ENCODE peak calls at places on chromosomes 6 and 20, in ten cellular contexts. N is NCI-H2171; V is endothelial cell of umbilical vein; R is activated T-helper 1 cell treated with anti-CD3 and anti-CD28 coated beads, Interleukin-12 subunit alpha, Interleukin-12 subunit beta, Interleukin-2, Interleukin-4 antibody, amounts not matched to agents 30 ng/mL and 10 ng/mL and 1 ng/mL, durations not matched to agents 14 hours and 24 hours and 36 hours; M is CD4-positive, alpha-beta T cell; X is amygdala; P is SW 1271; O is amniotic epithelial cell; W is mesendoderm; Z is neural progenitor cell. I is an unnamed sample.

GRCh38 chr6:97668716-97669115 is 385.7 kb upstream of the MMS22L start:
- DNase-seq in R (no peak), O (no peak), V (no peak), X (no peak), W (peak; percentile 55), P (no peak), N (no peak), M (no peak), Z (peak; percentile 82), I (peak; percentile 49)

GRCh38 chr6:71908162-71908765 is 21.9 kb downstream of the RIMS1 start:
- DNase-seq in W (no peak), P (no peak), M (no peak), V (no peak), R (no peak), O (no peak), Z (no peak), X (no peak), N (no peak), I (no peak)

GRCh38 chr6:149330133-149330532 is 12.6 kb downstream of the TAB2 start:
- DNase-seq in W (no peak), P (no peak), Z (no peak), N (no peak), X (no peak), R (no peak), V (no peak), M (no peak), O (no peak), I (no peak)

GRCh38 chr6:10655508-10656055 is 38.8 kb downstream of the C6orf52 start:
- DNase-seq in Z (no peak), W (no peak), O (no peak), P (no peak), M (no peak), X (no peak), N (no peak), R (peak; percentile 43), V (no peak), I (no peak)

GRCh38 chr6:133046576-133046975 is 194.6 kb upstream of the EYA4 start:
- DNase-seq in X (no peak), M (no peak), O (no peak), N (no peak), P (no peak), R (no peak), Z (no peak), W (no peak), V (no peak), I (no peak)

GRCh38 chr20:59802018-59802417 is 131.4 kb downstream of the SYCP2 start:
- DNase-seq in X (no peak), Z (no peak), P (no peak), W (no peak), M (no peak), N (no peak), R (no peak), V (no peak), O (no peak), I (no peak)

GRCh38 chr6:118504611-118505010 is 43.5 kb upstream of the PLN start:
- DNase-seq in O (no peak), X (no peak), V (no peak), P (no peak), N (no peak), M (no peak), R (no peak), Z (no peak), W (no peak), I (no peak)

GRCh38 chr20:58981564-58982364 is 708 bp downstream of the NELFCD start:
- DNase-seq in O (no peak), R (no peak), V (peak; percentile 31), N (no peak), Z (no peak), X (no peak), P (no peak), M (no peak), W (peak; percentile 61), I (peak; percentile 60)

GRCh38 chr20:25466846-25467245 is 59.4 kb downstream of the GINS1 start:
- DNase-seq in W (no peak), R (no peak), Z (no peak), N (no peak), O (no peak), V (no peak), P (no peak), X (no peak), M (no peak), I (no peak)

GRCh38 chr6:43817192-43817591 is 47.2 kb downstream of the VEGFA start:
- DNase-seq in P (no peak), R (no peak), W (peak; percentile 85), V (no peak), Z (peak; percentile 40), N (no peak), X (no peak), M (no peak), O (peak; percentile 43), I (no peak)

GRCh38 chr6:98747960-98748359 is 86.4 kb upstream of the POU3F2 start:
- DNase-seq in M (no peak), Z (no peak), V (no peak), X (no peak), R (no peak), P (no peak), O (no peak), W (no peak), N (no peak), I (no peak)

GRCh38 chr6:138198430-138199091 is 19.7 kb downstream of the PBOV1 start:
- DNase-seq in P (no peak), X (no peak), M (no peak), Z (no peak), W (no peak), N (no peak), R (no peak), V (no peak), O (no peak), I (no peak)

GRCh38 chr6:97669191-97669651 is 386.2 kb upstream of the MMS22L start:
- DNase-seq in P (no peak), V (no peak), N (peak; percentile 1), R (no peak), X (no peak), M (no peak), O (peak; percentile 13), W (peak; percentile 74), Z (peak; percentile 62), I (peak; percentile 79)

GRCh38 chr6:41182069-41183034 is 18.6 kb downstream of the TREML2 start:
- DNase-seq in Z (peak; percentile 62), V (peak; percentile 73), P (peak; percentile 10), M (peak; percentile 33), R (peak; percentile 41), W (peak; percentile 83), N (peak; percentile 50), O (peak; percentile 58), X (no peak), I (peak; percentile 79)

GRCh38 chr6:121430514-121431460 is 4.7 kb upstream of the GJA1 start:
- DNase-seq in X (no peak), W (peak; percentile 85), M (no peak), O (peak; percentile 56), P (no peak), R (no peak), Z (peak; percentile 59), V (peak; percentile 77), N (no peak), I (peak; percentile 77)

GRCh38 chr6:1584996-1585668 is 24.6 kb upstream of the FOXC1 start:
- DNase-seq in R (no peak), P (no peak), M (no peak), X (no peak), N (no peak), V (no peak), O (no peak), Z (no peak), W (no peak), I (no peak)

GRCh38 chr6:9783567-9783966 is 631.3 kb downstream of the TFAP2A start:
- DNase-seq in N (no peak), M (no peak), W (no peak), X (no peak), R (no peak), Z (no peak), O (peak; percentile 15), V (no peak), P (no peak), I (no peak)

GRCh38 chr6:14665827-14666724 is 548.5 kb downstream of the CD83 start:
- DNase-seq in Z (no peak), P (no peak), X (no peak), R (no peak), N (no peak), V (no peak), O (peak; percentile 92), M (no peak), W (no peak), I (no peak)

GRCh38 chr20:13220857-13221297 is at the start of gene ISM1:
- DNase-seq in X (no peak), V (no peak), O (no peak), M (peak; percentile 23), N (peak; percentile 3), W (peak; percentile 10), P (no peak), Z (peak; percentile 60), R (peak; percentile 18), I (peak; percentile 81)

GRCh38 chr6:15544321-15544900 is 118.4 kb downstream of the DTNBP1 start:
- DNase-seq in W (no peak), X (no peak), M (no peak), R (no peak), Z (no peak), V (no peak), O (no peak), N (no peak), P (no peak), I (no peak)

I was measured in left kidney.